ENCODE peak calls at places on chromosome 5, in four cellular contexts. B, F, Y and J are unnamed samples.

GRCh38 chr5:158695595-158696330 is 404.0 kb downstream of the EBF1 start:
- DNase-seq in B (peak; percentile 81), F (no peak), Y (peak; percentile 68), J (no peak)

GRCh38 chr5:3127423-3127911 is 376.0 kb upstream of the IRX2 start:
- DNase-seq in B (no peak), F (no peak), Y (no peak), J (no peak)

GRCh38 chr5:135195267-135195603 is 161.2 kb upstream of the PITX1 start:
- DNase-seq in B (no peak), F (no peak), Y (no peak), J (no peak)

GRCh38 chr5:50595199-50595598 is 71.2 kb upstream of the PARP8 start:
- DNase-seq in B (no peak), F (no peak), Y (no peak), J (no peak)

GRCh38 chr5:121105921-121106320 is 641.8 kb downstream of the PRR16 start:
- DNase-seq in B (no peak), F (no peak), Y (no peak), J (no peak)

GRCh38 chr5:102312586-102312985 is 16.5 kb upstream of the SLCO4C1 start:
- DNase-seq in B (no peak), F (no peak), Y (no peak), J (no peak)

GRCh38 chr5:35857004-35857345 is 284 bp downstream of the IL7R start:
- DNase-seq in B (peak; percentile 17), F (no peak), Y (no peak), J (no peak)

GRCh38 chr5:112479418-112479817 is 60.3 kb upstream of the EPB41L4A start:
- DNase-seq in B (no peak), F (no peak), Y (no peak), J (no peak)

GRCh38 chr5:132867046-132867451 is 607 bp downstream of the UQCRQ start:
- DNase-seq in B (no peak), F (no peak), Y (no peak), J (no peak)

GRCh38 chr5:137560414-137560813 is 61.3 kb upstream of the SPOCK1 start:
- DNase-seq in B (no peak), F (no peak), Y (no peak), J (no peak)

GRCh38 chr5:126053630-126054029 is 369.6 kb upstream of the GRAMD2B start:
- DNase-seq in B (no peak), F (no peak), Y (no peak), J (no peak)

GRCh38 chr5:139710370-139711066 is 62.4 kb downstream of the CXXC5 start:
- DNase-seq in B (peak; percentile 93), F (no peak), Y (no peak), J (no peak)

GRCh38 chr5:159262472-159262858 is 625 bp upstream of the UBLCP1 start:
- DNase-seq in B (peak; percentile 36), F (no peak), Y (no peak), J (no peak)

GRCh38 chr5:59528226-59528862 is 365.2 kb downstream of the PDE4D start:
- DNase-seq in B (peak; percentile 24), F (no peak), Y (no peak), J (no peak)

GRCh38 chr5:16916262-16916878 is 19.7 kb downstream of the MYO10 start:
- DNase-seq in B (peak; percentile 87), F (no peak), Y (no peak), J (no peak)

GRCh38 chr5:93601053-93601429 is 18.0 kb downstream of the NR2F1 start:
- DNase-seq in B (no peak), F (no peak), Y (no peak), J (no peak)

GRCh38 chr5:112917453-112918005 is 4.5 kb downstream of the REEP5 start:
- DNase-seq in B (peak; percentile 43), F (no peak), Y (no peak), J (no peak)

GRCh38 chr5:77972545-77973252 is 196.6 kb upstream of the TBCA start:
- DNase-seq in B (no peak), F (no peak), Y (no peak), J (no peak)

GRCh38 chr5:115583474-115583873 is 18.8 kb downstream of the TICAM2 start:
- DNase-seq in B (no peak), F (no peak), Y (no peak), J (no peak)

GRCh38 chr5:178216088-178216534 is 11.8 kb downstream of the HNRNPAB start:
- DNase-seq in B (no peak), F (no peak), Y (no peak), J (no peak)

GRCh38 chr5:64347308-64347707 is 158.5 kb upstream of the RGS7BP start:
- DNase-seq in B (peak; percentile 3), F (no peak), Y (no peak), J (no peak)

GRCh38 chr5:138549414-138549813 is 6.4 kb upstream of the ETF1 start:
- DNase-seq in B (no peak), F (no peak), Y (no peak), J (no peak)

GRCh38 chr5:15948225-15948624 is 231.4 kb downstream of the MARCHF11 start:
- DNase-seq in B (no peak), F (no peak), Y (no peak), J (no peak)

GRCh38 chr5:139985733-139986132 is 57.4 kb downstream of the NRG2 start:
- DNase-seq in B (peak; percentile 52), F (no peak), Y (no peak), J (no peak)

GRCh38 chr5:57032151-57032551 is 80.2 kb upstream of the MIER3 start:
- DNase-seq in B (no peak), F (no peak), Y (no peak), J (no peak)

GRCh38 chr5:109788596-109788995 is 98.9 kb downstream of the MAN2A1 start:
- DNase-seq in B (no peak), F (no peak), Y (no peak), J (no peak)

GRCh38 chr5:637581-638450 is 25.7 kb downstream of the CEP72 start:
- DNase-seq in B (no peak), F (no peak), Y (no peak), J (no peak)

GRCh38 chr5:10705736-10706135 is 55.3 kb downstream of the DAP start:
- DNase-seq in B (no peak), F (no peak), Y (no peak), J (no peak)

GRCh38 chr5:55231476-55232193 is 1.8 kb downstream of the CCNO start:
- DNase-seq in B (no peak), F (no peak), Y (no peak), J (no peak)

GRCh38 chr5:32027093-32027716 is 146.9 kb downstream of the GOLPH3 start:
- DNase-seq in B (no peak), F (no peak), Y (no peak), J (no peak)

GRCh38 chr5:177538876-177539275 is 15.5 kb downstream of the FAM193B start:
- DNase-seq in B (no peak), F (no peak), Y (no peak), J (no peak)

GRCh38 chr5:140136624-140137023 is 10.9 kb downstream of the IGIP start:
- DNase-seq in B (no peak), F (no peak), Y (no peak), J (no peak)

GRCh38 chr5:137825165-137825564 is 42.5 kb upstream of the MYOT start:
- DNase-seq in B (no peak), F (no peak), Y (no peak), J (no peak)

GRCh38 chr5:7246312-7246711 is 149.6 kb upstream of the ADCY2 start:
- DNase-seq in B (no peak), F (no peak), Y (no peak), J (no peak)

GRCh38 chr5:129820-130219 is 37.9 kb downstream of the PLEKHG4B start:
- DNase-seq in B (no peak), F (no peak), Y (no peak), J (no peak)

GRCh38 chr5:172503925-172504730 is 49.8 kb upstream of the SH3PXD2B start:
- DNase-seq in B (no peak), F (no peak), Y (peak; percentile 31), J (no peak)

GRCh38 chr5:180116441-180117377 is 45.1 kb upstream of the RNF130 start:
- DNase-seq in B (no peak), F (no peak), Y (no peak), J (no peak)
- TF ChIP-seq CTCF in B (no peak), F (no peak), Y (no peak), J (no peak)

DNA sequence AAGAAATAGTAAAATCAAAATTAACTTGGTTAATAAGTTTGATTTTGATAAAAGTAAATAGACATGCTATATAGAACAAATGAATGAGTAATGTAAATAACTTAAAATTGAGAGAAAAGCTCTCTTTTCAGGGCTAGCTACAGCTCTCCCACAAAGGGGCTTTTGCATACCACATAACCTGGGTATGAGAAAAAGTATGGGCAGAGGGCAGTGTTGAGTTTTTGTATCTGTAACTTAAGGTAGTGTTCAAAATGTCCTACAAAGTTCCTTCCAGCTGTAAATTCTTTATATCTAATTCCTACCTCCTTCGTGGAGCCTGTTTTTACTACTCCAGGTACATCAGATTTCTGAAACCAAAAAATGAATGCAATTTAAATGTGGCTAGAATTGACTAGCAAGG is 18.9 kb upstream of the TTC33 start:
- DNase-seq in B (no peak), F (no peak), Y (no peak), J (no peak)
- TF ChIP-seq CTCF in B (no peak), F (no peak), Y (no peak), J (no peak)

GRCh38 chr5:4159681-4160080 is 564.0 kb downstream of the IRX1 start:
- DNase-seq in B (no peak), F (no peak), Y (no peak), J (no peak)

GRCh38 chr5:4158750-4159447 is 563.3 kb downstream of the IRX1 start:
- DNase-seq in B (no peak), F (no peak), Y (no peak), J (no peak)

GRCh38 chr5:4164167-4164566 is 568.5 kb downstream of the IRX1 start:
- DNase-seq in B (no peak), F (no peak), Y (no peak), J (no peak)
- TF ChIP-seq CTCF in B (no peak), F (no peak), Y (no peak), J (no peak)

GRCh38 chr5:170747357-170747756 is 36.2 kb upstream of the GABRP start:
- DNase-seq in B (no peak), F (no peak), Y (no peak), J (no peak)

GRCh38 chr5:170746952-170747340 is 36.6 kb upstream of the GABRP start:
- DNase-seq in B (no peak), F (no peak), Y (no peak), J (no peak)

GRCh38 chr5:170748986-170749385 is 34.5 kb upstream of the GABRP start:
- DNase-seq in B (no peak), F (no peak), Y (no peak), J (no peak)

GRCh38 chr5:170746081-170746951 is 37.2 kb upstream of the GABRP start:
- DNase-seq in B (no peak), F (no peak), Y (no peak), J (no peak)

GRCh38 chr5:170747851-170748250 is 35.7 kb upstream of the GABRP start:
- DNase-seq in B (no peak), F (no peak), Y (no peak), J (no peak)
- TF ChIP-seq CTCF in B (peak; percentile 30), F (no peak), Y (no peak), J (no peak)